ENCODE peak calls at places on chromosome 3, in nine cellular contexts. H is neural progenitor cell, Q is heart right ventricle, P is psoas muscle, C is tibial nerve, W is adrenal gland, R is kidney, G is osteoblast, M is thoracic aorta. F is an unnamed sample. For H3K9me3 and H3K4me1, the result is how much of the 10 kb centered on the place peaks cover.

GRCh38 chr3:49607105-49607591 is 52.9 kb downstream of the BSN start:
- DNase-seq in M (no peak), Q (no peak), W (peak), R (no peak), P (no peak), H (no peak), G (no peak), C (no peak), F (no peak)

GRCh38 chr3:158864492-158864891 is 62.6 kb downstream of the MFSD1 start:
- DNase-seq in G (no peak), H (no peak), P (no peak), R (no peak), Q (no peak), C (no peak), M (no peak), W (no peak), F (no peak)

GRCh38 chr3:53978386-53978785 is 86.7 kb upstream of the SELENOK start:
- DNase-seq in W (no peak), R (no peak), H (peak), Q (no peak), M (no peak), C (no peak), P (no peak), G (no peak), F (no peak)

GRCh38 chr3:143337387-143337786 is 217.8 kb downstream of the CHST2 start:
- DNase-seq in Q (no peak), M (no peak), R (no peak), P (no peak), G (no peak), H (no peak), C (no peak), W (no peak), F (no peak)

GRCh38 chr3:131349946-131350347 is 31.6 kb upstream of the NUDT16 start:
- DNase-seq in P (no peak), R (no peak), C (no peak), H (no peak), M (no peak), W (peak), G (peak), Q (peak), F (peak)

GRCh38 chr3:43587303-43587702 is 34.5 kb downstream of the ANO10 start:
- DNase-seq in C (no peak), H (no peak), R (no peak), P (no peak), Q (no peak), G (no peak), W (no peak), M (no peak), F (no peak)

GRCh38 chr3:117219296-117219695 is 509.7 kb downstream of the TUSC7 start:
- DNase-seq in W (no peak), R (no peak), M (no peak), H (no peak), G (no peak), C (no peak), P (no peak), Q (no peak), F (no peak)

GRCh38 chr3:39474126-39474515 is 6.6 kb downstream of the MOBP start:
- DNase-seq in C (no peak), M (no peak), H (no peak), W (no peak), Q (no peak), G (no peak), R (no peak), P (no peak), F (no peak)

GRCh38 chr3:50617096-50617791 is at the start of gene MAPKAPK3:
- DNase-seq in R (peak), C (no peak), H (peak), W (peak), Q (peak), M (no peak), G (peak), P (peak), F (peak)

GRCh38 chr3:36679384-36680200 is 84.8 kb downstream of the DCLK3 start:
- DNase-seq in Q (no peak), R (no peak), W (no peak), C (no peak), H (no peak), P (no peak), G (no peak), M (no peak), F (no peak)
- H3K9me3 ChIP-seq in Q (under half), R (under half), W (under half), C (under half), H (under half), P (under half), G (under half), M (under half), F (under half)

GRCh38 chr3:51966941-51967383 is 292 bp downstream of the PCBP4 start:
- DNase-seq in W (no peak), C (no peak), H (no peak), Q (no peak), P (no peak), R (no peak), M (no peak), G (no peak), F (no peak)
- TF ChIP-seq CTCF in W (no peak), C (no peak), H (no peak), Q (no peak), P (no peak), R (no peak), M (no peak), G (no peak), F (no peak)

GRCh38 chr3:15798533-15799245 is 910 bp upstream of the ANKRD28 start:
- DNase-seq in P (no peak), M (no peak), Q (no peak), C (no peak), G (no peak), R (no peak), W (no peak), H (no peak), F (no peak)

GRCh38 chr3:15797600-15798303 is at the start of gene ANKRD28:
- DNase-seq in R (no peak), M (no peak), W (peak), P (no peak), H (peak), Q (no peak), C (no peak), G (no peak), F (no peak)

GRCh38 chr3:15800327-15800726 is 2.5 kb upstream of the ANKRD28 start:
- DNase-seq in C (no peak), R (no peak), Q (no peak), H (no peak), W (peak), G (no peak), P (no peak), M (no peak), F (no peak)

GRCh38 chr3:15801298-15801697 is 3.5 kb upstream of the ANKRD28 start:
- DNase-seq in M (no peak), R (no peak), P (no peak), H (no peak), Q (no peak), G (no peak), W (no peak), C (no peak), F (no peak)

GRCh38 chr3:15800780-15801179 is 3.0 kb upstream of the ANKRD28 start:
- DNase-seq in Q (no peak), C (no peak), R (no peak), H (no peak), W (no peak), P (no peak), M (no peak), G (no peak), F (no peak)
- H3K4me1 ChIP-seq in Q (under half), C (under half), R (under half), H (under half), W (under half), P (under half), M (half or more), G (under half), F (under half)

DNA sequence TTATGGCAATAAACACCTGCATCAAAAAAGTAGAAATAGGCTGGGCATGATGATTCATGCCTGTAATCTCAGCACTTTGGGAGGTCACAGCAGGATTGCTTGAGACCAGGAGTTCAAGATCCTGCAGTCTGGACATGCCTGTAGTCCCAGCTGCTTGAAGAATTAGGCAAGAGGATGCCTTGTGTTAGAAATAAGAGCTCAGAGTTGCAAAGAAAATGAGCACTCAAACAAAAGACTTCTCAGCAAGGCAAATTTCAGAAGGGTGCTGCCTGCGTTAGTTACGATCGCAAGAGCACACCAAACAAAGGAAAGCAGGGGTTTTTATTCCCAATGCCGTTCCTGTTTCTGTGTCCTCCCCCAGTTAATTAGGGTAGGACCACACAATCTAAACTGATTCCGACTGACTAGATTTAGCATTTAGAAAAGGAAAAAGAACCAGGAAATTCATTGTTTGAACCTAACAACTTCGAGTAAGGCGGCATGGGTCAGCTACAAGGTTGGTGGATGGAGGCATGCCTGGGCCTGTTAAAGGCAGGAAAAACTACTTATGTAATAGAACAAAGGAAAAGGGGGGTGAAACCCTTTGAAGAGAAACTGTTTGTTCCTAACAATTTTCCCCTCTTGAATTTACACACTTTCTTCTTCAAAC is 55.5 kb downstream of the DLG1 start:
- DNase-seq in M (no peak), H (peak), W (no peak), P (no peak), G (no peak), R (no peak), Q (no peak), C (no peak), F (no peak)
- H3K9me3 ChIP-seq in M (under half), H (under half), W (under half), P (under half), G (under half), R (under half), Q (under half), C (under half), F (under half)

GRCh38 chr3:160685144-160685766 is 8.3 kb downstream of the ARL14 start:
- DNase-seq in R (no peak), P (no peak), C (no peak), G (no peak), W (no peak), M (no peak), H (no peak), Q (no peak), F (no peak)
- TF ChIP-seq CTCF in R (no peak), P (peak), C (no peak), G (peak), W (peak), M (peak), H (peak), Q (no peak), F (peak)

DNA sequence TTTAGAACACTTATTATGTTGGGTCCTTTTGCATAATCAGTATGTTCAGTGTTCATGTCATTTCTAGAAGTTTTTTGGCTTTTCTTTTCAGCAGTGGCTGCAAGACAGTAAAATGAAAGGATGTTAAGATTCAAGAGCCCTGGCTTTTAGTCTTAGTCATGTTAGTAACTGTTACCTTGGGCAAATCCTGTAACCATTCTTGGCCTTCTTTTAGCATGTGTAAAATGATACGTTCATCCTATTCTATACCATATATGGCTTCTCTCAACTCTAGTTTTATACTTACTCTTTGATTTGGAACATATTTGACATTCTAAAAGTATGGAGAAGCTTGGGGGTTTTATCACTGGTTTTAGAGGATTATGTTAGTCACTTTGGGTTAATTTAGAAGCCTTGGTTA is 20.0 kb downstream of the GTF2E1 start:
- DNase-seq in P (no peak), M (no peak), W (no peak), G (no peak), H (no peak), C (no peak), Q (no peak), R (no peak), F (no peak)
- H3K4me1 ChIP-seq in P (under half), M (under half), W (under half), G (under half), H (under half), C (under half), Q (under half), R (under half), F (under half)

F was measured in right lobe of liver.